ENCODE peak calls at places on chromosomes 6 and 20, in four cellular contexts. M is stomach, X is left ventricle myocardium inferior, F is OCI-LY7. V is an unnamed sample.

GRCh38 chr6:129866256-129866655 is 5.1 kb upstream of the TMEM244 start:
- DNase-seq in F (no peak), M (no peak), X (no peak), V (no peak)

GRCh38 chr6:44650947-44651346 is 263.4 kb downstream of the CDC5L start:
- DNase-seq in X (no peak), F (no peak), M (no peak), V (peak)

GRCh38 chr6:168206681-168207274 is 112.8 kb downstream of the DACT2 start:
- DNase-seq in F (no peak), M (no peak), X (no peak), V (no peak)

GRCh38 chr6:148193063-148193680 is 149.5 kb upstream of the SASH1 start:
- DNase-seq in X (no peak), F (no peak), M (peak), V (no peak)

GRCh38 chr6:3217286-3217685 is 10.2 kb downstream of the TUBB2B start:
- DNase-seq in M (no peak), X (no peak), F (no peak), V (no peak)

GRCh38 chr6:2659882-2660281 is 90.8 kb downstream of the MYLK4 start:
- DNase-seq in X (no peak), F (no peak), M (no peak), V (no peak)

GRCh38 chr20:61895016-61895415 is 170.7 kb downstream of the TAF4 start:
- DNase-seq in F (no peak), M (no peak), X (no peak), V (no peak)

GRCh38 chr20:63086421-63087235 is 79.9 kb upstream of the BHLHE23 start:
- DNase-seq in M (no peak), F (no peak), X (peak), V (no peak)

GRCh38 chr6:10521104-10521808 is at the start of gene GCNT2:
- DNase-seq in F (no peak), M (peak), X (no peak), V (no peak)

GRCh38 chr6:123089223-123089622 is 93.2 kb downstream of the CLVS2 start:
- DNase-seq in F (no peak), X (no peak), M (no peak), V (no peak)

GRCh38 chr20:61497029-61497627 is 245.1 kb downstream of the CDH4 start:
- DNase-seq in F (peak), X (no peak), M (no peak), V (no peak)

GRCh38 chr6:152085533-152085932 is 278.1 kb downstream of the ESR1 start:
- DNase-seq in X (no peak), M (no peak), F (no peak), V (peak)

GRCh38 chr6:79665725-79666551 is 34.8 kb downstream of the SH3BGRL2 start:
- DNase-seq in F (no peak), M (no peak), X (no peak), V (no peak)

GRCh38 chr6:148761532-148761951 is 14.7 kb downstream of the UST start:
- DNase-seq in M (no peak), F (peak), X (no peak), V (no peak)

GRCh38 chr20:37282558-37282957 is 6.9 kb upstream of the MANBAL start:
- DNase-seq in X (no peak), M (no peak), F (no peak), V (peak)

GRCh38 chr6:169752074-169752623 is 727 bp downstream of the ERMARD start:
- DNase-seq in M (no peak), F (peak), X (no peak), V (no peak)

GRCh38 chr6:26550250-26550993 is 12.3 kb downstream of the HMGN4 start:
- DNase-seq in X (peak), F (peak), M (peak), V (no peak)

GRCh38 chr6:161139766-161140553 is 133.9 kb downstream of the AGPAT4 start:
- DNase-seq in F (no peak), M (peak), X (peak), V (no peak)

GRCh38 chr6:135833806-135834205 is 17.7 kb upstream of the PDE7B start:
- DNase-seq in X (no peak), F (no peak), M (no peak), V (no peak)

GRCh38 chr6:816510-817084 is 123.7 kb upstream of the EXOC2 start:
- DNase-seq in F (no peak), X (no peak), M (no peak), V (no peak)

GRCh38 chr6:167146977-167147376 is 10.8 kb downstream of the GPR31 start:
- DNase-seq in F (no peak), X (no peak), M (no peak), V (no peak)

GRCh38 chr6:79082304-79082703 is 4.2 kb upstream of the PHIP start:
- DNase-seq in F (no peak), X (no peak), M (no peak), V (no peak)

GRCh38 chr6:144036064-144036873 is 28.2 kb upstream of the PLAGL1 start:
- DNase-seq in X (no peak), F (no peak), M (no peak), V (peak)
- TF ChIP-seq CTCF in X (no peak), F (no peak), M (no peak), V (peak)

DNA sequence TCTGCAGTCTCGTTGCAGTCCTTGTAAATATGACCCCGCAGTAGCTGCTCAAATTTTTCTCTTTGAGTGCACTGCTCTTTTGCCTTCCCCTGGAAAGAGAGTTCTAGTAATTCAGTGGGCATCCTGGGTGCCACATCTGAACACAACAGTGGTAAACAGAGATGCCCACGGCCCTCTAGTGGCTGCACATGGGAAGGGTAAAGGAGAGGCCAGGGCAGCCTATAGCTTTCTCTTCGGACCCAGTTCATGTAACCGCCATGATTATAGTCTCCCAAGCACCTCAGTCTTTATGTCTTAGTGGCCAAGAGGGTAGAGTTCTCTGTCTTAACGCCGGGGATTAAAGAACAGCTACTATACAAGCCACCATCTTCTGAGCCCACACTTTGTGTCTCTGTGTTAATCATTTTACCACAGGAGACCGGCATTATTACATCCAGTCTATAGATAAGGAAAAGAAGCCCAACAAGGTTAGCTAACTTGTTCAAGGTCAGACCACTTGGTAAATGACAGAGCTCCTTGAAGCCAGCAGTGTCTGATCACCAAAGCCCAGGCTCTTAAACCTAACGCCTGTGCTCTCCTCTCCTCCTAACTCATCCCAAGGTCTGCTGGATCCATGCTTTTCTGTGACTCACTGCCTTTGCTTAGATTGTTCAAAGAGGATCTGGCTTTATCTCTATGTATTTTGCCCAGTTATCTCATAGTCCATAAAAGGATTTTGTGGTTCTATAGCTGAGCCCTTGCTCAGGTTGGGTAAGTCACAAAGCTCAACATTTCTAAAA is 81.8 kb downstream of the ISM1 start:
- DNase-seq in X (no peak), M (no peak), F (peak), V (peak)
- TF ChIP-seq CTCF in X (peak), M (peak), F (peak), V (peak)

GRCh38 chr6:112296122-112296521 is 41.8 kb upstream of the LAMA4 start:
- DNase-seq in F (peak), X (no peak), M (no peak), V (peak)
- TF ChIP-seq CTCF in F (peak), X (peak), M (no peak), V (peak)

DNA sequence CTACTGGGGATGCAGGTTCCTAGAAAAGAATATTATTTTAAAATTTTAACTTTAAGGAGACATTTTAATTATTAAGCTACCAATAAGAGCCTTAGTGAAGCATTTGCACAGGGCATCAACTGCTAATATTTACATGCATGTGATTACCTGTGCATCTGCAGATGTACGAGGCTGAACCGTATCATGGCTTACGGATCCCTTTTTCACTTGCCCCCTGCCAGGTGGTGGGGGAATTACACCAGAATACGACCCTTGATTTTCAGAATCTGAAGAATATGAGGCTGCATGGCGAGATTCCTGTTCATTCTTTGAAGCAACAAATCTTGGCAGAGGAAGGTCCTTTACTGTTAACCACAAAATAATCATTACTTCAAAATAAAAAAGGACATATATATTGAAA is 42.7 kb downstream of the REPS1 start:
- DNase-seq in F (no peak), M (no peak), X (no peak), V (no peak)
- TF ChIP-seq CTCF in F (peak), M (no peak), X (no peak), V (peak)

DNA sequence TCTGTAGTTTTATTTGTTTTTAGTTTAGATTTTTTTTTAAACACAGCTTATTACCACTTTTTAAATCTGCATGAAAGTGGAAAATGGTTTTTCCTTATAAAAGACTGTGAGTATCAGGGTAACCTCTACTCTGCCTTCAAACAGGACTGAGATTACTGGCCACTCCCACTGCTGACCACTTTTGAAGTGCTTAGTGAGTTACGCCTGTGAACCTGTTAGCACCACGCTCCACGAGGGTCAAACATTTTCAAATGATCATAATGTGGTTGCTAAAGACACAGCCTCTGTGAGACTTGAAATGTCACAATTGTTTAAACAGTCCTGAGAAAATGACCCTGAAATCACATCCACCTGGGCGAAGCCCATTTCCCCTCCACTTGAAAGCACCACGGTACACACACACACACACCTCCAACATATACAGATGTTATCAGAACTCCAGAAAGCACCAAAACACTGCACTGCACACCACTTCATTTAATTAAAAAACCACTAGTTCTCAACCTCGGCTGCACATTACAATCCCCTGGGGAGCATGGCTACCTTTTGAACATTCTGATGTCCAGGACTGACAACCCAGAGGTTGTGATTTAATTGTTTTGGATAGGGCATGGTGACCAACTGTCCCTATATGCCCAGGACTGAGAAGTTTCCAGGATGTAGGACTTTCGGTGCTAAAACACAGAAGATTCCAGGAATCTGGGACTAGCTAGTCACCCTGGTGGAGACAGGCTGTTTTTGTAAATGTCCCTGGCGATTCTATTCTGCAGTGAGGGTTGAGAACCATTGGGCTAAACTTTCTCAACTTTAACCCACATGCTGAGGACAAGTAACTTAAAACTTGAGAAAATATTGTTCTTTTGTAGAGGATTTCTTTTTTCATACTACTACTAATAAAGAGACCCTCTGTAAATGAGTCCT is 176.4 kb upstream of the MYLIP start:
- DNase-seq in F (no peak), M (no peak), X (no peak), V (no peak)
- TF ChIP-seq CTCF in F (no peak), M (no peak), X (no peak), V (no peak)

GRCh38 chr6:30884521-30885480 is 482 bp downstream of the DDR1 start:
- DNase-seq in M (peak), F (peak), X (peak), V (peak)
- TF ChIP-seq CTCF in M (no peak), F (peak), X (no peak), V (no peak)

DNA sequence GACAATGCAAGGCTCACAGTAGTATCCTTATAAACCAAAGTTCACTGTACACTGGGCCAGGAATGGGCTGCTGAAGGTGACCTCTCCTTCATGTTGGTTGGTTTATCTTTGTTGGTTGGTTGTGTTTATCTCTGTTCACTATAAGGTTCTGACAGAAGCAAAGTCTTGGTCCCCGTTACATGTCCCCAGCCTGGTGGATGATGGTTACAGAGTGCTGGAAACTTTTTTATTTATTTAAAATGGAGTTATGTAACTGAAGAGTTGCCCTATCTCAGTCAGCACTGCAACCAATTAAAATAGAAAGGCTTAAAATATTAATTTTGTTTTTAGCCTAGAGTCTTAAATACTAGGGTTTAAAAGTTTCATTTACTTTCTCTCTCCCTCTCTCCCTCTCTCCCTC is 100.6 kb downstream of the SLC16A10 start:
- DNase-seq in M (no peak), X (no peak), F (no peak), V (no peak)
- TF ChIP-seq CTCF in M (no peak), X (no peak), F (no peak), V (no peak)

DNA sequence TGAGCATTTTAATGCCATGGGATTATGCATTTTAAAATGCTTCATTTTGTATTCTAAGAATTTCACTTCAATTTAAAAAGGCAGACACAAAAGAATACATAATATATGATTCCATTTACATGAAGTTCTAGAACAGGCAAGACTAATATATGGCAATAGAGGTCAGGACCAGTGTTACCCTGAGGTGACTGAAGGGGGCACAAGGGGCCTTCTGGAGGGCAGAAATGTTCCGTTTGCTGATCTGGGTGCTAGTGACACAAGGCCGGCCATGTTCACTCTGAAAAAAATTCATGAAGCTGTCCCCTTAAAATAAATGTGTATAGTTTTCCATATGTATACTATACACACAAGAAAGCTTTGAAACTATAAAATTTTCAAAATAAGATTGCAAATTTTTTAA is 28.5 kb downstream of the TASP1 start:
- DNase-seq in M (no peak), X (no peak), F (peak), V (no peak)
- TF ChIP-seq CTCF in M (no peak), X (no peak), F (peak), V (peak)

DNA sequence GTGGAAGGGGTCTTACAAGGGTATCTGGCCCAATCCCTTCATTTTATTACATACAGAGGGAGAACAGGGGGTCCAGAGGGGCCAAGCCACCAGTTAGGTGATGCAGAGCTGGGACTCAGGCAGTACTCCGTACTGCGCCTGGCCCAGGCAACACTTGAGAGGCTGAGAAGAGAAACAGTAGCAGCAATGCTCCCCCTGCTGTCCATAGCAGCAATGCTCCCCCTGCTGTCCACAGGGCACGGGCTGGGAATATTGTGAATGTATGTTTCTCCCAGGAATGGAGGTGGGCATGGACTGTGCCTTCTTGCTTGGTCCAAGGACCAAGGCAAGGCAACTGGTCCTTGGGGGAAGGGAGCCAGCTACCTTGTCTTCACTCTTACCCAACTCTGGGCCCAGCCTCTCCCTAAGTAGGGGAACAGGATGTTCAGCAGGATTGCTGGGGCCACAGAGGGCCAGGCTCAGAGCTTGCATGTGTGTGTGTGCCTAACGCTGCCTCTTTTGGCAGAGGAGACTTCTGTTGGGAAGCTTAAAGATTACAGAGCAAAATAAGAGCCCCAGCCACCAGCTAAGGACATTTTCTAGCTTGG is 14.8 kb upstream of the FAM83C start:
- DNase-seq in M (peak), X (peak), F (peak), V (peak)
- TF ChIP-seq CTCF in M (peak), X (peak), F (peak), V (peak)